ENCODE peak calls at places on chromosomes 6 and 20, in five cellular contexts. O is neural progenitor cell, S is GM23248, Y is SK-N-SH, W is HCT116. U is an unnamed sample.
A peak's percentile ranks its signal among the peaks of the same experiment; 100 is the strongest.

GRCh38 chr6:134537146-134537555 is 219.2 kb upstream of the SGK1 start:
- DNase-seq in W (peak; percentile 92), S (peak; percentile 96), O (no peak), Y (no peak), U (peak; percentile 93)

GRCh38 chr20:54337131-54337530 is 129.2 kb downstream of the PFDN4 start:
- DNase-seq in W (no peak), S (no peak), O (no peak), Y (no peak), U (no peak)

GRCh38 chr6:89433637-89434499 is 916 bp downstream of the ANKRD6 start:
- DNase-seq in Y (no peak), O (peak; percentile 47), S (peak; percentile 20), W (no peak), U (no peak)

GRCh38 chr6:166772518-166772917 is 145.5 kb upstream of the RPS6KA2 start:
- DNase-seq in W (no peak), O (no peak), Y (no peak), S (no peak), U (peak; percentile 29)

GRCh38 chr6:33636655-33637054 is 15.5 kb downstream of the ITPR3 start:
- DNase-seq in W (no peak), O (no peak), S (no peak), Y (no peak), U (no peak)

GRCh38 chr20:6765469-6766058 is 1.9 kb upstream of the BMP2 start:
- DNase-seq in Y (peak; percentile 41), W (peak; percentile 19), S (peak; percentile 63), O (peak; percentile 46), U (peak; percentile 72)

GRCh38 chr6:20279608-20280287 is 67.5 kb upstream of the MBOAT1 start:
- DNase-seq in S (no peak), O (no peak), Y (no peak), W (no peak), U (peak; percentile 43)

GRCh38 chr6:151136141-151136755 is 103.5 kb upstream of the AKAP12 start:
- DNase-seq in Y (no peak), W (no peak), O (peak; percentile 69), S (peak; percentile 35), U (no peak)

GRCh38 chr6:41599015-41599835 is 39.0 kb upstream of the MDFI start:
- DNase-seq in Y (no peak), O (no peak), W (no peak), S (no peak), U (no peak)

GRCh38 chr6:7542878-7543394 is 1.5 kb downstream of the DSP start:
- DNase-seq in S (peak; percentile 96), W (peak; percentile 56), Y (peak; percentile 42), O (peak; percentile 88), U (peak; percentile 84)

GRCh38 chr6:113671440-113671839 is 185.7 kb upstream of the MARCKS start:
- DNase-seq in W (no peak), Y (no peak), S (no peak), O (no peak), U (no peak)

GRCh38 chr6:90494067-90494773 is 92.7 kb downstream of the MAP3K7 start:
- DNase-seq in W (no peak), O (peak; percentile 80), Y (no peak), S (no peak), U (no peak)

GRCh38 chr20:35603695-35604443 is 11.8 kb upstream of the SPAG4 start:
- DNase-seq in W (no peak), O (no peak), Y (no peak), S (peak; percentile 17), U (no peak)

GRCh38 chr6:137799950-137800568 is 67.0 kb upstream of the TNFAIP3 start:
- DNase-seq in O (peak; percentile 48), Y (peak; percentile 4), W (peak; percentile 54), S (peak; percentile 65), U (peak; percentile 63)

GRCh38 chr6:150711584-150712501 is 112.2 kb downstream of the PLEKHG1 start:
- DNase-seq in O (no peak), S (no peak), W (no peak), Y (no peak), U (no peak)

DNA sequence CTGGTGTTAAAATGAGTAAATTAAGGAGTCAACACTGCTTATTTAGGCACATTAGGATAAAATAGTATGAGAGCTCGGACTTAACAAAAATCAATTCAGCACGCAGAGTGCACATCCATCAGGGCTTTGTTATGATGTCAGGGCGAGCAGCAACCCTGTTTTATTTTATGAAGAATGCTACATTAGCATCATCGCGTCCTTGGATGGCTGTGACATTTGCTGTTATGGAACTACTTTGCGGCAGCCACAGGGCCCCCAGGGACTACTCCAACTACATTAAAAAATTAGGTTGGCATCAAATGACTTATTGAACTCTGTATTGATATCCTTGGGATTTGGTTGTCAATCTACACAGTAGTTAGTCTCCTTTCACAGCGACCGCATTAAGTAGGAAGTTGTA is 489.5 kb upstream of the FLRT3 start:
- DNase-seq in W (no peak), O (no peak), Y (no peak), S (no peak), U (no peak)
- H3K9ac ChIP-seq in W (no peak overlapping the region), O (no peak overlapping the region), Y (no peak overlapping the region), S (no peak overlapping the region), U (no peak overlapping the region)

DNA sequence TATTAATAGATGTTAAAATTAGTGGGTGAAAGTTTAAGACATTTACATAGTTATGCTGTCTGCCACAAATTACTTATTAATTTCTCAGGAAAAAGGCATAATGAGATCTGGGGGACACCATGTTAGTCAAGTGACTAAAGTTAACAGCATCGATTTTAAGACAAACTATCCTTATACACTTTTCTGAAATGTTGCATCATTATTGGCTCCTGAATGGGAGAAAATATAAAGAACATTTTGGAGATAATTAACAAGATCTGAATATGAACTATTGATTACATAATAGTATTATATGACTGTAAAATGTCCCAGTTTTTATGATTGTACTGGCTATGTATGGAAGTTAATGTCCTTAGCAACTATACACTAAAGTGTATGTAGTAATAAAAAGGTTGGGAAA is 7.9 kb downstream of the OR2B3 start:
- DNase-seq in W (no peak), Y (no peak), O (no peak), S (no peak), U (no peak)
- H3K9me3 ChIP-seq in W (no peaks in the 10 kb centered on the region), Y (no peaks in the 10 kb centered on the region), O (no peaks in the 10 kb centered on the region), S (no peaks in the 10 kb centered on the region), U (no peaks in the 10 kb centered on the region)

GRCh38 chr20:4016349-4017050 is 1.1 kb upstream of the RNF24 start:
- DNase-seq in O (no peak), W (no peak), Y (no peak), S (no peak), U (no peak)

GRCh38 chr20:4012631-4013030 is 2.7 kb downstream of the RNF24 start:
- DNase-seq in W (no peak), S (no peak), O (no peak), Y (no peak), U (peak; percentile 48)

GRCh38 chr20:4013041-4013440 is 2.3 kb downstream of the RNF24 start:
- DNase-seq in S (no peak), Y (no peak), O (no peak), W (no peak), U (no peak)

GRCh38 chr20:4011226-4011975 is 4.0 kb downstream of the RNF24 start:
- DNase-seq in Y (no peak), W (no peak), S (no peak), O (no peak), U (no peak)

DNA sequence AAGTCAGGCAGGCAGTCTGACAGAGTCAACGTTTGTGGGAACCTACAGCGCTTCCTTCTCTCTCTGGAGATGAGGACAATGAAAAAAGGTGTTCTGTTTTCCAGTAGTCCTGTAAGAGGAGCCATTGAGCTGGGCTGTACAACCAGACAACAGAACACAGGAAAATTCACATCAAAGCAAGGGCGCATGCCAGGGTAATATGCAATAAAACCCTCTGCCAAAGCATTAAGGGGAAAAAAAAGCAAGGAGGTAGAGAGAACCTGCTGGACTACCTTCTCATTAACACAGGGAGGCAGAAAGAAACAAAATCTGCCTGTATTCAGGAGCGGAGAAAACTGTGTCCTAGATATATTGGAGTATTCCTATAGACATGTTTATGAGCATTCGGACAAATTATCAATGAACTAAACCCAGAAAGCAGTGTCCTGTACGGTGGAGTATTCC is 1.3 kb downstream of the RNF24 start:
- DNase-seq in O (peak; percentile 55), S (peak; percentile 90), W (peak; percentile 68), Y (peak; percentile 61), U (peak; percentile 97)
- TF ChIP-seq EZH2phosphoT487 in O (no peak), S (no peak), W (no peak), Y (no peak), U (no peak)

GRCh38 chr6:3229566-3230274 is 2.3 kb upstream of the TUBB2B start:
- DNase-seq in O (peak; percentile 75), S (peak; percentile 16), W (no peak), Y (peak; percentile 50), U (no peak)

GRCh38 chr6:3231213-3232016 is 4.0 kb upstream of the TUBB2B start:
- DNase-seq in W (no peak), Y (peak; percentile 78), S (peak; percentile 88), O (peak; percentile 92), U (peak; percentile 70)

GRCh38 chr6:3230275-3231212 is 3.1 kb upstream of the TUBB2B start:
- DNase-seq in O (peak; percentile 90), S (peak; percentile 47), Y (peak; percentile 70), W (no peak), U (no peak)

GRCh38 chr6:3233321-3233720 is 5.9 kb upstream of the TUBB2B start:
- DNase-seq in S (no peak), O (no peak), W (no peak), Y (no peak), U (no peak)

GRCh38 chr6:3232017-3232838 is 4.8 kb upstream of the TUBB2B start:
- DNase-seq in W (no peak), S (no peak), Y (no peak), O (peak; percentile 45), U (no peak)
- H3K9ac ChIP-seq in W (no peak overlapping the region), S (peak overlapping the region; percentile 84), Y (peak overlapping the region; percentile 93), O (no peak overlapping the region), U (peak overlapping the region; percentile 51)

DNA sequence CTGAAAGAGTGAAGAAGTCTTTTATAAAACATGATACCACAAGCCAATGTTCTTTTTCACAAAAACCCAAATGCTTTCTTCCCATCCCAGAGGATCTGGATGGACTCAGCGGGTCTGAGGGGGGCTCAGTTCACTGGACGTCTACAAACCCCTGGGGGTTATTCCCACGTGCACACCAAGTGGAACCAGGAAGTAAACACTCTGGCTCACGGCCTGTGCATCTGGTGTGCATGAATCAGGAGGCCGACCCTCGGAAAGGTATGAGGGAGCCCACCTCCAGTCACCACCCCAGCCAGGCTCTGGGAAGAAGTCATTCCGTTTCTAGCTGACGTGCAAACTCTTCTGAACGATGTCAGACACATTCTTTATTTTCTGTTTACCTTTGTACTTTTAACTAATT is 252.2 kb downstream of the DLL1 start:
- DNase-seq in S (no peak), W (no peak), Y (no peak), O (no peak), U (no peak)
- H3K9me3 ChIP-seq in S (no peaks in the 10 kb centered on the region), W (no peaks in the 10 kb centered on the region), Y (no peaks in the 10 kb centered on the region), O (no peaks in the 10 kb centered on the region), U (no peaks in the 10 kb centered on the region)